ENCODE peak calls at places on chromosome 15, in five cellular contexts. W, V, T, G and I are unnamed samples.

GRCh38 chr15:88635343-88635742 is 3.5 kb upstream of the ISG20 start:
- DNase-seq in T (peak), W (no peak), V (no peak), G (no peak), I (no peak)

GRCh38 chr15:83064859-83065258 is 2.2 kb downstream of the BTBD1 start:
- DNase-seq in W (no peak), T (no peak), V (no peak), G (no peak), I (no peak)

GRCh38 chr15:83320404-83320803 is 35.9 kb upstream of the BNC1 start:
- DNase-seq in W (peak), T (no peak), V (no peak), G (no peak), I (no peak)

GRCh38 chr15:58444658-58445332 is 13.0 kb downstream of the LIPC start:
- DNase-seq in G (no peak), T (no peak), W (no peak), V (no peak), I (no peak)

GRCh38 chr15:31027948-31028586 is 36.6 kb upstream of the MTMR10 start:
- DNase-seq in G (no peak), V (no peak), W (no peak), T (no peak), I (no peak)

GRCh38 chr15:101133751-101134261 is 118.0 kb downstream of the CHSY1 start:
- DNase-seq in T (no peak), G (no peak), V (no peak), W (no peak), I (no peak)

GRCh38 chr15:88624156-88624970 is 3.2 kb downstream of the AEN start:
- DNase-seq in G (peak), V (peak), W (no peak), T (peak), I (no peak)

GRCh38 chr15:94607176-94607654 is 375.9 kb downstream of the MCTP2 start:
- DNase-seq in V (no peak), G (no peak), T (no peak), W (no peak), I (no peak)

GRCh38 chr15:69876556-69876955 is 221.2 kb downstream of the TLE3 start:
- DNase-seq in G (no peak), T (no peak), V (no peak), W (no peak), I (no peak)

DNA sequence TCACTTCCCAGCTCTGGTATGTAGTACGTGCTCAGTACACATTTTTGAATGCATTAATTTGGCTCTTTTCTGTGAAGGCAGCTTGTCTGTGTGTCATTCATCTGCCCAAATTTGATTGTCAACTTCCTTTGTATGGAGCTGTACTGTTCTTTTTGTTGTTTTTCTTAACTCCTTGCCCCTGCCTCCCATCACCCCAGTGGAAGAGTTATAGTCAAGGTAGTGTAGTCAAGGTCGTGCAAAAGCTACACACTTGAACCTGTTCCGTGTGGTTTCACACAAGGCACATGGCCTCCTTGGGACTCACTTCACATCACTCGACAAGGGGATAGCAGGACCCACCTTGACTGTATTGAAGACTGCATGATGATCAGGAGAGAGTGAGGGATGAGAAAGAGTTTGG is 37.6 kb downstream of the SMAD3 start:
- DNase-seq in W (no peak), T (no peak), G (no peak), V (no peak), I (no peak)
- H3K4me3 ChIP-seq in W (no peak), T (peak), G (no peak), V (no peak), I (no peak)

GRCh38 chr15:64513823-64514222 is 53.4 kb downstream of the ZNF609 start:
- DNase-seq in W (no peak), T (no peak), V (no peak), G (no peak), I (no peak)
- H3K4me3 ChIP-seq in W (no peak), T (no peak), V (no peak), G (no peak), I (no peak)

DNA sequence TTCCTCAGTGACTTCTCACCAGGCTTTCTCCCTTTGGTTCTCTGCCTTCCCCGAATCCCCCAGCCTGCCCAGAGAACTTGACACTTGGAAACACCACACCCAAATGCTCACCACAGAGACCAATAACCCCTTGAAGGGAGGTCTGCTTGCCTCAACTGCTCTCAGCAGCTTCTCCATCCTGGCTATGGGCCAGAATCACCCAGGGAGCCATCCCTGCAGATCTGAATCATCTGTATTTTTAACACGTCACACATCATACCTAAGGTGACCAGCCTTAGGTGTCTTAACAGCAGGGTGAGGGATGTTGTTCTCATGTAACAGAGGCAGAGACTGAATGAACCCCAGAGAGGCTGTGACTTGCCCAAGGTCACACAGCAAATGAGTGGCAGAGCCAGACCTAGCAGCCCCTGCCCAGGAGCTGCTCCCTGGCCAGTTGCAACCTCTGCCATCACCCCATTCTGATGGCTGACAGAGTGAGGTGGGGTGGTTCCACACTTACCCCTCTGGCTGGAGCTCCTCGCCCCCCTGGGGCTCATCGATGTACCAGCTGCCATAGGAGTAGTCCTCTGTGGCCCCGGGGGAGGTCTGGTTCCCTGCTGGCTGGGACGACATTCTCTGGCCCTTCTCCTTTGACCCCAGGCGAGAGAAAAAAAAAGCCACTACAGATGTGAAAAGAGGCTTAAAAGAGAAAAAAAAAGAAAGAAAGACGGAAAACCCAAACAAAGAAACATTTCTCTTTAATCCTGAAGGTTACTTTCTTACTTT is 749 bp downstream of the STRA6 start:
- DNase-seq in G (no peak), T (no peak), W (peak), V (no peak), I (no peak)
- H3K4me3 ChIP-seq in G (no peak), T (no peak), W (peak), V (no peak), I (no peak)

GRCh38 chr15:76342046-76342381 is 5.4 kb downstream of the ISL2 start:
- DNase-seq in G (no peak), T (no peak), W (no peak), V (no peak), I (no peak)

GRCh38 chr15:76340198-76340801 is 3.7 kb downstream of the ISL2 start:
- DNase-seq in V (no peak), T (peak), W (no peak), G (no peak), I (peak)

GRCh38 chr15:76339302-76340197 is 3.0 kb downstream of the ISL2 start:
- DNase-seq in V (no peak), G (peak), W (no peak), T (peak), I (peak)

GRCh38 chr15:76341366-76342045 is 4.9 kb downstream of the ISL2 start:
- DNase-seq in W (no peak), V (no peak), T (peak), G (no peak), I (no peak)

GRCh38 chr15:76340802-76341365 is 4.3 kb downstream of the ISL2 start:
- DNase-seq in V (no peak), W (no peak), T (peak), G (no peak), I (peak)
- H3K4me3 ChIP-seq in V (peak), W (no peak), T (peak), G (no peak), I (peak)

DNA sequence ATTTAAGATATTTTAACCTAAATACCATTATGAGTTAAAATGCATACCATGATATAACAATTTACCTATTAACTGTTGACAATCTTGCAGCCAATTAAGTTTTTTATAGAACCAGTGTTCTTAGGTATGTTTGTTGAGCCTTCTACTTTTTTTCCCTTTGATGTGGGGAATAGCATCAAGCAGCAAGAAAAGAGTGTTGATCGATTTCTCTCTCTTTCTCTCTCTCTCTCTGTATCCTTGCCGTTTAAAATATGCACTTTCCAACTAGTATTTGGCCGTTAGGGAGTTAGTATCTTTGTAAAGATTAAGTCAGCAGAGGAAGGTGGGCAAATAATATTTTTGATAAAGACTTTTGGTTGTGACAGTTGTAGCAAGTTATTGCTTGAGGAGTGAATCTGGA is 5.9 kb downstream of the CHD2 start:
- DNase-seq in G (no peak), W (no peak), T (peak), V (no peak), I (no peak)
- H3K4me3 ChIP-seq in G (peak), W (no peak), T (peak), V (peak), I (no peak)

GRCh38 chr15:52789008-52789600 is 1.0 kb downstream of the ONECUT1 start:
- DNase-seq in V (no peak), G (no peak), W (no peak), T (no peak), I (no peak)
- H3K4me3 ChIP-seq in V (peak), G (peak), W (no peak), T (no peak), I (no peak)

DNA sequence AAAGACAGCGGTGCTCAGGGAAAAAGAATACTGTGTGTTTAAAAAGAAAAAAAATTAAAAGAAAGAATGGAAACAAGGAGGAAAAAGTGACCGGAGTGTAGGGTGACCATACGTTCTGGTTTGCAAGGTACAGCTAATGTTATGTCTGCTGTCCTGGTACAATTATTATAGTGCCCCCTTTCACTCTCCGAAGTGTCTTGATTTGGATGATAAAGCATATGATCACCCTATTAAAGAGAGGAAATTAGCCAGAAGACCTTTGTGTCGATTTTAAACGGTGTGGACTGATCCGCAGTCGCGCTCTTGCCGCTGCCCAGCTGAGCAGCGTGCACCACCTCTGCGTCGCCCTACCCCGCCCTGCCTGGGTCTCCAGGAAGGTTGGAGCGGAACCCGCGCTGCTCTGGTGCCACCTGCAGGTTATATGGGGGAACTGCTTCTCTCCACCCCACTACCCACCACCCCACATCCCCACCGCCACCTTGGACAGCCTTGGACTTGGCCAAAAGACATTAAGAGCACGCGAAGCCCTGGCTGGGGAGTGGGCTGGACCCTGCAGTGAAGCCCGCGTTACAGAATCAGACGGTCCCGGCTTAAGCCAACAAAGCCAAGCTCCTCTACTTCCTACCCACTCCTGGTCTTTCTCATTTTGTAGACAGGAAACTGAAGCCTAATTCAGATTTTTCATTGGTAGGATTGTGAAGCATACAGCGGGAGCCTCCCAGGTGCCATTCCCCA is 41.2 kb upstream of the UBE2Q2 start:
- DNase-seq in G (peak), V (peak), T (peak), W (peak), I (peak)
- H3K4me3 ChIP-seq in G (no peak), V (no peak), T (no peak), W (peak), I (no peak)

GRCh38 chr15:72398189-72398588 is at the start of gene TMEM202:
- DNase-seq in T (no peak), V (no peak), G (no peak), W (no peak), I (no peak)
- H3K4me3 ChIP-seq in T (no peak), V (no peak), G (no peak), W (no peak), I (no peak)